ENCODE peak calls at places on chromosome 16, in six cellular contexts. G is fibroblast of the aortic adventitia, C is SK-N-DZ, T is substantia nigra, Y is NCI-H526 treated with DMSO at 0.1 percent for 48 hours, K is lower leg skin. S is an unnamed sample.

GRCh38 chr16:84156342-84156784 is 11.3 kb downstream of the DNAAF1 start:
- DNase-seq in G (no peak), C (no peak), T (no peak), Y (no peak), K (peak), S (no peak)

GRCh38 chr16:88005148-88005547 is 53.9 kb downstream of the BANP start:
- DNase-seq in G (peak), C (no peak), T (no peak), Y (no peak), K (peak), S (no peak)

GRCh38 chr16:68798398-68798797 is 44.9 kb upstream of the TANGO6 start:
- DNase-seq in G (peak), C (no peak), T (no peak), Y (peak), K (no peak), S (no peak)

GRCh38 chr16:81841709-81842108 is 62.6 kb downstream of the PLCG2 start:
- DNase-seq in G (no peak), C (no peak), T (no peak), Y (no peak), K (no peak), S (no peak)

GRCh38 chr16:9260665-9261064 is 169.2 kb downstream of the HAPSTR1 start:
- DNase-seq in G (no peak), C (no peak), T (no peak), Y (no peak), K (no peak), S (peak)

GRCh38 chr16:51433597-51433996 is 282.5 kb upstream of the SALL1 start:
- DNase-seq in G (no peak), C (no peak), T (no peak), Y (no peak), K (no peak), S (no peak)

GRCh38 chr16:62041401-62041800 is 5.2 kb upstream of the CDH8 start:
- DNase-seq in G (no peak), C (peak), T (no peak), Y (peak), K (no peak), S (peak)

GRCh38 chr16:80806957-80807356 is 2.6 kb upstream of the CDYL2 start:
- DNase-seq in G (peak), C (no peak), T (no peak), Y (no peak), K (no peak), S (peak)

GRCh38 chr16:22188595-22189442 is 17.3 kb upstream of the EEF2K start:
- DNase-seq in G (peak), C (peak), T (no peak), Y (peak), K (peak), S (peak)

GRCh38 chr16:29007865-29008593 is 23.2 kb downstream of the LAT start:
- DNase-seq in G (peak), C (no peak), T (no peak), Y (no peak), K (no peak), S (no peak)

GRCh38 chr16:16940351-16940750 is 530.4 kb downstream of the XYLT1 start:
- DNase-seq in G (no peak), C (no peak), T (no peak), Y (no peak), K (no peak), S (no peak)

GRCh38 chr16:89922884-89923639 is at the start of gene TUBB3:
- DNase-seq in G (peak), C (peak), T (no peak), Y (peak), K (no peak), S (peak)

GRCh38 chr16:24419709-24420108 is 119.7 kb upstream of the RBBP6 start:
- DNase-seq in G (no peak), C (no peak), T (no peak), Y (no peak), K (no peak), S (no peak)

GRCh38 chr16:11828696-11829095 is 22.6 kb downstream of the RSL1D1 start:
- DNase-seq in G (no peak), C (no peak), T (no peak), Y (no peak), K (no peak), S (no peak)

GRCh38 chr16:16817203-16817602 is 438.3 kb downstream of the NPIPA7 start:
- DNase-seq in G (no peak), C (no peak), T (no peak), Y (no peak), K (no peak), S (no peak)

GRCh38 chr16:49456763-49457162 is 83.2 kb downstream of the C16orf78 start:
- DNase-seq in G (no peak), C (no peak), T (no peak), Y (no peak), K (peak), S (no peak)

GRCh38 chr16:47617732-47618131 is 156.6 kb downstream of the PHKB start:
- DNase-seq in G (peak), C (no peak), T (no peak), Y (no peak), K (no peak), S (peak)

GRCh38 chr16:50665128-50665878 is 15.8 kb downstream of the SNX20 start:
- DNase-seq in G (peak), C (peak), T (peak), Y (peak), K (peak), S (peak)

GRCh38 chr16:56355221-56355620 is 70.1 kb downstream of the AMFR start:
- DNase-seq in G (no peak), C (no peak), T (no peak), Y (no peak), K (peak), S (no peak)

GRCh38 chr16:29815032-29815721 is 775 bp upstream of the PAGR1 start:
- DNase-seq in G (no peak), C (no peak), T (no peak), Y (no peak), K (peak), S (no peak)

GRCh38 chr16:4089251-4089810 is 26.9 kb downstream of the ADCY9 start:
- DNase-seq in G (no peak), C (no peak), T (no peak), Y (no peak), K (peak), S (no peak)

GRCh38 chr16:74902161-74902560 is 82.8 kb downstream of the WDR59 start:
- DNase-seq in G (no peak), C (no peak), T (no peak), Y (no peak), K (no peak), S (no peak)

GRCh38 chr16:53098526-53099317 is 43.9 kb downstream of the CHD9 start:
- DNase-seq in G (peak), C (peak), T (peak), Y (peak), K (peak), S (peak)

GRCh38 chr16:16150117-16150877 is 73.0 kb downstream of the ABCC6 start:
- DNase-seq in G (peak), C (no peak), T (peak), Y (no peak), K (no peak), S (no peak)

GRCh38 chr16:11004351-11004750 is 60.0 kb downstream of the CLEC16A start:
- DNase-seq in G (peak), C (no peak), T (no peak), Y (no peak), K (no peak), S (no peak)

GRCh38 chr16:64910351-64910750 is 211.5 kb downstream of the CDH11 start:
- DNase-seq in G (peak), C (peak), T (no peak), Y (peak), K (no peak), S (no peak)